ENCODE peak calls at places on chromosomes 2 and 18, in eight cellular contexts. R is uterus, W is Peyer's patch, B is upper lobe of left lung, J is breast epithelium, M is stomach, X is transverse colon, S is tibial nerve. Z is an unnamed sample.

GRCh38 chr2:101516833-101517690 is 42.1 kb upstream of the RFX8 start:
- DNase-seq in R (no peak), W (no peak), B (no peak), J (no peak), M (peak; percentile 45), X (no peak), S (no peak), Z (peak; percentile 93)

GRCh38 chr2:148342091-148342490 is 302.5 kb upstream of the EPC2 start:
- DNase-seq in R (no peak), W (no peak), B (no peak), J (no peak), M (no peak), X (no peak), S (no peak), Z (no peak)

GRCh38 chr2:180203972-180204371 is 196.9 kb upstream of the CWC22 start:
- DNase-seq in R (no peak), W (no peak), B (no peak), J (no peak), M (no peak), X (no peak), S (no peak), Z (no peak)

GRCh38 chr2:95043300-95043786 is 17.8 kb downstream of the MAL start:
- DNase-seq in R (no peak), W (no peak), B (no peak), J (peak; percentile 70), M (peak; percentile 85), X (peak; percentile 53), S (no peak), Z (no peak)

GRCh38 chr2:97748397-97748796 is 35.0 kb downstream of the ZAP70 start:
- DNase-seq in R (no peak), W (peak; percentile 65), B (no peak), J (no peak), M (no peak), X (peak; percentile 37), S (no peak), Z (no peak)

GRCh38 chr2:190216829-190217228 is 102.8 kb downstream of the HIBCH start:
- DNase-seq in R (peak; percentile 35), W (no peak), B (peak; percentile 13), J (no peak), M (peak; percentile 40), X (peak; percentile 33), S (no peak), Z (peak; percentile 11)

GRCh38 chr2:128505150-128505490 is 186.5 kb upstream of the HS6ST1 start:
- DNase-seq in R (no peak), W (no peak), B (no peak), J (no peak), M (no peak), X (no peak), S (no peak), Z (no peak)

GRCh38 chr18:45621068-45621511 is 5.8 kb downstream of the SLC14A2 start:
- DNase-seq in R (peak; percentile 56), W (no peak), B (no peak), J (no peak), M (no peak), X (peak; percentile 16), S (no peak), Z (peak; percentile 41)

GRCh38 chr18:57743008-57743407 is 60.1 kb downstream of the ATP8B1 start:
- DNase-seq in R (no peak), W (no peak), B (no peak), J (no peak), M (no peak), X (no peak), S (no peak), Z (peak; percentile 52)

GRCh38 chr2:241867776-241868420 is 1.6 kb upstream of the RTP5 start:
- DNase-seq in R (no peak), W (peak; percentile 55), B (peak; percentile 49), J (no peak), M (peak; percentile 44), X (no peak), S (no peak), Z (no peak)

GRCh38 chr2:30641765-30642341 is 165.4 kb downstream of the CAPN13 start:
- DNase-seq in R (no peak), W (no peak), B (no peak), J (no peak), M (no peak), X (no peak), S (no peak), Z (no peak)

GRCh38 chr2:60549250-60550150 is 4.0 kb downstream of the BCL11A start:
- DNase-seq in R (no peak), W (peak; percentile 49), B (peak; percentile 89), J (no peak), M (no peak), X (peak; percentile 46), S (no peak), Z (peak; percentile 7)

GRCh38 chr18:5237083-5237722 is 40.1 kb upstream of the AKAIN1 start:
- DNase-seq in R (no peak), W (no peak), B (no peak), J (peak; percentile 52), M (no peak), X (no peak), S (no peak), Z (no peak)

GRCh38 chr2:70513751-70514150 is 39.9 kb downstream of the TGFA start:
- DNase-seq in R (no peak), W (no peak), B (no peak), J (no peak), M (no peak), X (no peak), S (no peak), Z (no peak)

GRCh38 chr2:43083278-43083677 is 143.1 kb downstream of the ZFP36L2 start:
- DNase-seq in R (peak; percentile 56), W (no peak), B (no peak), J (no peak), M (no peak), X (no peak), S (no peak), Z (peak; percentile 51)

GRCh38 chr2:177644838-177645237 is 252.3 kb downstream of the AGPS start:
- DNase-seq in R (no peak), W (no peak), B (no peak), J (no peak), M (no peak), X (no peak), S (no peak), Z (no peak)

GRCh38 chr18:23822590-23823385 is 133.5 kb downstream of the LAMA3 start:
- DNase-seq in R (no peak), W (no peak), B (no peak), J (no peak), M (no peak), X (no peak), S (no peak), Z (no peak)

GRCh38 chr2:28993211-28993960 is 12.3 kb downstream of the TOGARAM2 start:
- DNase-seq in R (no peak), W (no peak), B (peak; percentile 68), J (no peak), M (peak; percentile 57), X (peak; percentile 75), S (no peak), Z (no peak)

GRCh38 chr2:240964854-240965295 is 33.5 kb upstream of the SNED1 start:
- DNase-seq in R (peak; percentile 17), W (no peak), B (no peak), J (no peak), M (peak; percentile 13), X (no peak), S (peak; percentile 9), Z (no peak)

GRCh38 chr2:111167238-111168162 is 46.8 kb downstream of the BCL2L11 start:
- DNase-seq in R (no peak), W (no peak), B (no peak), J (no peak), M (no peak), X (no peak), S (no peak), Z (no peak)
- TF ChIP-seq POLR2A in R (no peak), W (no peak), B (no peak), J (no peak), M (no peak), X (no peak), S (no peak), Z (no peak)

GRCh38 chr2:226835796-226836547 is at the start of gene RHBDD1:
- DNase-seq in R (peak; percentile 92), W (peak; percentile 92), B (peak; percentile 99), J (peak; percentile 91), M (peak; percentile 96), X (peak; percentile 96), S (peak; percentile 81), Z (peak; percentile 93)
- TF ChIP-seq POLR2A in R (peak; percentile 76), W (peak; percentile 90), B (peak; percentile 75), J (no peak), M (peak; percentile 69), X (peak; percentile 95), S (peak; percentile 92), Z (peak; percentile 67)

GRCh38 chr2:223053431-223054192 is 1.6 kb downstream of the KCNE4 start:
- DNase-seq in R (peak; percentile 39), W (no peak), B (peak; percentile 13), J (no peak), M (no peak), X (no peak), S (no peak), Z (no peak)

GRCh38 chr2:223050188-223050587 is 1.8 kb upstream of the KCNE4 start:
- DNase-seq in R (no peak), W (no peak), B (no peak), J (no peak), M (no peak), X (no peak), S (no peak), Z (no peak)

GRCh38 chr2:223052710-223053261 is 796 bp downstream of the KCNE4 start:
- DNase-seq in R (peak; percentile 31), W (no peak), B (peak; percentile 81), J (no peak), M (no peak), X (no peak), S (no peak), Z (no peak)

GRCh38 chr2:223050900-223051299 is 1.1 kb upstream of the KCNE4 start:
- DNase-seq in R (no peak), W (no peak), B (no peak), J (no peak), M (no peak), X (no peak), S (no peak), Z (no peak)

GRCh38 chr2:223051580-223052375 is at the start of gene KCNE4:
- DNase-seq in R (peak; percentile 65), W (no peak), B (no peak), J (no peak), M (peak; percentile 56), X (peak; percentile 17), S (no peak), Z (no peak)
- TF ChIP-seq POLR2A in R (peak; percentile 59), W (peak; percentile 18), B (peak; percentile 21), J (peak; percentile 67), M (peak; percentile 61), X (peak; percentile 62), S (peak; percentile 67), Z (no peak)

DNA sequence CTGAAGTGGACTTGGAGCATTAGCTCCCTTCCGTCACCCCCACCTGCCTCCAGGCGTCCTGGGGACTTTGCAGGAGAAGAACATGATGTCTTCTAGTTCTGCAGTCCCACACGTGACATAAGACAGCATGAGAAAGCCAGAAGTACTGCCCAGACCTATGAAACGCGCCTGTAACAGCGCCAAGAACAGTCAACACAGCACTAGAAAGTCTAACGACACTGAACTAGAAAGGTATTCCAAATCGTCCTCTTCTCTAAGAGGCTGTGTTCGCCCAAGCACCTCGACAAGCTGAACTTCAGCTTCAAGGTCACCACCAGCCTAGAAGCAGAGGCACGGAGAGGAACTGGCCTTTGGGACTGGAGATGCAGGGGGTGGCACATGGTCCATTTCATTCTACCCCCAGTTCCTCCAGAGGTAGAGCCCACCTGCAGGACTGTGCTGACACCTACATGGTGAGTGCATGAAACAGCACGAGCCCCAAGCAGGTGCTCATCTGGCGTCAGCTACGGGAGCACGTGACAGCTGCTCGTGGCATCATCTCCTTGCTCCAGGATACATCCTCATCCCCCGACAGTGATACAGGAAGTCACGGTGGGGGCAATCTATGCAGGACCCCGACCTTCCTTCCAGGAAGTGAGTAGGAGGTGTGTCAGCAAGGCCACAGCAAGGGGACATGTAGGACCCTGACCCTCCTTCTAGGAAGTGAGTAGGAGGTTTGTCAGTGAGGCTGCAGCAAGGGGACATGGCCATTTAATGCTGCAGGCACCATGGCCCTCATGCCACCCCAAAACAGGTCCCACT is 3.7 kb downstream of the HDAC4 start:
- DNase-seq in R (no peak), W (no peak), B (no peak), J (peak; percentile 57), M (peak; percentile 48), X (peak; percentile 34), S (no peak), Z (no peak)
- TF ChIP-seq POLR2A in R (no peak), W (no peak), B (no peak), J (no peak), M (no peak), X (no peak), S (no peak), Z (no peak)